ENCODE peak calls at places on chromosomes 12 and 14, in six cellular contexts. R is PC-9, S is GF-D8, J is SHP77, L is A172, U is NCI-H1105. E is an unnamed sample.

GRCh38 chr12:108691995-108692808 is 39.1 kb downstream of the CORO1C start:
- DNase-seq in R (peak), S (peak), J (peak), L (peak), U (peak), E (peak)

GRCh38 chr12:57309420-57309819 is 58.4 kb upstream of the STAC3 start:
- DNase-seq in R (no peak), S (no peak), J (no peak), L (peak), U (no peak), E (peak)

GRCh38 chr14:52069617-52070431 is 965 bp upstream of the NID2 start:
- DNase-seq in R (no peak), S (no peak), J (no peak), L (no peak), U (no peak), E (peak)

GRCh38 chr14:74973003-74973614 is 17.7 kb upstream of the PGF start:
- DNase-seq in R (peak), S (no peak), J (no peak), L (no peak), U (no peak), E (no peak)

GRCh38 chr14:30058401-30058800 is 130.8 kb upstream of the PRKD1 start:
- DNase-seq in R (no peak), S (no peak), J (no peak), L (no peak), U (no peak), E (no peak)

GRCh38 chr12:2739832-2740641 is 54.7 kb upstream of the FKBP4 start:
- DNase-seq in R (peak), S (no peak), J (peak), L (peak), U (peak), E (peak)

GRCh38 chr12:8948711-8949524 is 527 bp downstream of the M6PR start:
- DNase-seq in R (no peak), S (peak), J (no peak), L (peak), U (peak), E (peak)

GRCh38 chr14:92625213-92625612 is 111.6 kb downstream of the RIN3 start:
- DNase-seq in R (no peak), S (no peak), J (no peak), L (peak), U (no peak), E (peak)

GRCh38 chr14:39469094-39469710 is 37.0 kb upstream of the FBXO33 start:
- DNase-seq in R (no peak), S (no peak), J (peak), L (no peak), U (no peak), E (no peak)

E was measured in renal cortical epithelial cell.